ENCODE peak calls at places on chromosomes 13 and 19, in four cellular contexts. One of them, this sample, is unnamed.

GRCh38 chr13:59111711-59112110 is 1052.0 kb downstream of the DIAPH3 start:
- DNase-seq in Peyer's patch: no peak
- DNase-seq in lower leg skin: no peak
- DNase-seq in neural progenitor cell: no peak
- DNase-seq in this sample: no peak

GRCh38 chr13:106530907-106531520 is 4.4 kb downstream of the EFNB2 start:
- DNase-seq in neural progenitor cell: peak; percentile 55
- DNase-seq in Peyer's patch: no peak
- DNase-seq in lower leg skin: no peak
- DNase-seq in this sample: no peak

GRCh38 chr13:41130356-41130755 is 2.2 kb downstream of the KBTBD6 start:
- DNase-seq in lower leg skin: no peak
- DNase-seq in neural progenitor cell: no peak
- DNase-seq in Peyer's patch: no peak
- DNase-seq in this sample: no peak

GRCh38 chr13:41364043-41364442 is 53.0 kb downstream of the NAA16 start:
- DNase-seq in lower leg skin: no peak
- DNase-seq in Peyer's patch: no peak
- DNase-seq in neural progenitor cell: no peak
- DNase-seq in this sample: no peak

GRCh38 chr13:28865312-28865711 is 45.2 kb downstream of the MTUS2 start:
- DNase-seq in neural progenitor cell: no peak
- DNase-seq in Peyer's patch: no peak
- DNase-seq in lower leg skin: no peak
- DNase-seq in this sample: no peak

GRCh38 chr13:76798037-76798436 is 88.2 kb downstream of the KCTD12 start:
- DNase-seq in lower leg skin: no peak
- DNase-seq in neural progenitor cell: no peak
- DNase-seq in Peyer's patch: no peak
- DNase-seq in this sample: no peak

GRCh38 chr19:45779231-45780145 is 2.8 kb downstream of the DMPK start:
- DNase-seq in Peyer's patch: peak; percentile 98
- DNase-seq in lower leg skin: peak; percentile 97
- DNase-seq in neural progenitor cell: peak; percentile 96
- DNase-seq in this sample: peak; percentile 89

GRCh38 chr19:57759096-57759495 is 10.4 kb upstream of the ZNF586 start:
- DNase-seq in Peyer's patch: no peak
- DNase-seq in lower leg skin: no peak
- DNase-seq in neural progenitor cell: no peak
- DNase-seq in this sample: no peak

GRCh38 chr19:1355974-1356865 is 27.5 kb upstream of the NDUFS7 start:
- DNase-seq in neural progenitor cell: peak; percentile 27
- DNase-seq in lower leg skin: no peak
- DNase-seq in Peyer's patch: no peak
- DNase-seq in this sample: no peak

GRCh38 chr19:12726988-12727316 is 3.2 kb upstream of the TNPO2 start:
- DNase-seq in lower leg skin: no peak
- DNase-seq in neural progenitor cell: no peak
- DNase-seq in Peyer's patch: no peak
- DNase-seq in this sample: no peak

GRCh38 chr19:42121036-42121621 is 11.1 kb downstream of the POU2F2 start:
- DNase-seq in neural progenitor cell: no peak
- DNase-seq in lower leg skin: no peak
- DNase-seq in Peyer's patch: no peak
- DNase-seq in this sample: no peak

GRCh38 chr19:47581605-47582319 is 8.8 kb upstream of the ZNF541 start:
- DNase-seq in neural progenitor cell: no peak
- DNase-seq in lower leg skin: no peak
- DNase-seq in Peyer's patch: no peak
- DNase-seq in this sample: no peak

GRCh38 chr13:94822356-94822755 is 110.0 kb upstream of the SOX21 start:
- DNase-seq in Peyer's patch: no peak
- DNase-seq in neural progenitor cell: no peak
- DNase-seq in lower leg skin: no peak
- DNase-seq in this sample: no peak

GRCh38 chr13:35388456-35388855 is 88.0 kb downstream of the MAB21L1 start:
- DNase-seq in neural progenitor cell: no peak
- DNase-seq in Peyer's patch: no peak
- DNase-seq in lower leg skin: no peak
- DNase-seq in this sample: no peak

GRCh38 chr19:45766919-45767346 is 2.1 kb downstream of the SIX5 start:
- DNase-seq in neural progenitor cell: peak; percentile 56
- DNase-seq in lower leg skin: no peak
- DNase-seq in Peyer's patch: no peak
- DNase-seq in this sample: no peak

GRCh38 chr13:29905845-29906244 is 55.4 kb upstream of the UBL3 start:
- DNase-seq in lower leg skin: peak; percentile 83
- DNase-seq in neural progenitor cell: no peak
- DNase-seq in Peyer's patch: no peak
- DNase-seq in this sample: no peak

GRCh38 chr13:52954838-52955237 is 73.8 kb upstream of the OLFM4 start:
- DNase-seq in neural progenitor cell: no peak
- DNase-seq in lower leg skin: no peak
- DNase-seq in Peyer's patch: no peak
- DNase-seq in this sample: no peak

GRCh38 chr13:99500839-99501134 is 485 bp upstream of the TM9SF2 start:
- DNase-seq in Peyer's patch: no peak
- DNase-seq in neural progenitor cell: no peak
- DNase-seq in lower leg skin: no peak
- DNase-seq in this sample: no peak

GRCh38 chr13:31049083-31049482 is 112.6 kb downstream of the HSPH1 start:
- DNase-seq in neural progenitor cell: no peak
- DNase-seq in lower leg skin: no peak
- DNase-seq in Peyer's patch: no peak
- DNase-seq in this sample: peak; percentile 1

GRCh38 chr13:51122868-51123267 is 11.8 kb upstream of the C13orf42 start:
- DNase-seq in neural progenitor cell: no peak
- DNase-seq in lower leg skin: no peak
- DNase-seq in Peyer's patch: no peak
- DNase-seq in this sample: no peak

GRCh38 chr13:78680611-78681010 is 21.7 kb upstream of the OBI1 start:
- DNase-seq in Peyer's patch: no peak
- DNase-seq in neural progenitor cell: no peak
- DNase-seq in lower leg skin: no peak
- DNase-seq in this sample: no peak

GRCh38 chr19:7963566-7963965 is 20.1 kb upstream of the TIMM44 start:
- DNase-seq in neural progenitor cell: no peak
- DNase-seq in Peyer's patch: no peak
- DNase-seq in lower leg skin: no peak
- DNase-seq in this sample: no peak

GRCh38 chr19:3849787-3850186 is 19.1 kb downstream of the ZFR2 start:
- DNase-seq in neural progenitor cell: no peak
- DNase-seq in lower leg skin: no peak
- DNase-seq in Peyer's patch: no peak
- DNase-seq in this sample: no peak

GRCh38 chr13:59458908-59459579 is 704.7 kb downstream of the DIAPH3 start:
- DNase-seq in lower leg skin: no peak
- DNase-seq in neural progenitor cell: peak; percentile 17
- DNase-seq in Peyer's patch: no peak
- DNase-seq in this sample: no peak

GRCh38 chr19:4057913-4058695 is 8.6 kb downstream of the ZBTB7A start:
- DNase-seq in lower leg skin: peak; percentile 98
- DNase-seq in neural progenitor cell: no peak
- DNase-seq in Peyer's patch: peak; percentile 88
- DNase-seq in this sample: peak; percentile 95

GRCh38 chr19:6947745-6948144 is 60.4 kb downstream of the ADGRE1 start:
- DNase-seq in neural progenitor cell: no peak
- DNase-seq in Peyer's patch: no peak
- DNase-seq in lower leg skin: no peak
- DNase-seq in this sample: no peak

GRCh38 chr13:42925626-42926025 is 66.4 kb downstream of the EPSTI1 start:
- DNase-seq in lower leg skin: no peak
- DNase-seq in neural progenitor cell: no peak
- DNase-seq in Peyer's patch: no peak
- DNase-seq in this sample: no peak

GRCh38 chr13:105333416-105333815 is 1202.0 kb downstream of the EFNB2 start:
- DNase-seq in neural progenitor cell: no peak
- DNase-seq in Peyer's patch: no peak
- DNase-seq in lower leg skin: no peak
- DNase-seq in this sample: no peak

GRCh38 chr19:5623397-5624153 is 692 bp downstream of the SAFB start:
- DNase-seq in neural progenitor cell: peak; percentile 16
- DNase-seq in Peyer's patch: peak; percentile 54
- DNase-seq in lower leg skin: no peak
- DNase-seq in this sample: peak; percentile 70

GRCh38 chr13:32126298-32126697 is 94.7 kb downstream of the FRY start:
- DNase-seq in lower leg skin: no peak
- DNase-seq in Peyer's patch: no peak
- DNase-seq in neural progenitor cell: no peak
- DNase-seq in this sample: no peak

GRCh38 chr19:21856751-21857150 is 20.8 kb upstream of the ZNF43 start:
- DNase-seq in Peyer's patch: no peak
- DNase-seq in lower leg skin: no peak
- DNase-seq in neural progenitor cell: no peak
- DNase-seq in this sample: no peak

GRCh38 chr13:43546260-43546659 is 240.5 kb downstream of the ENOX1 start:
- DNase-seq in lower leg skin: no peak
- DNase-seq in neural progenitor cell: peak; percentile 5
- DNase-seq in Peyer's patch: no peak
- DNase-seq in this sample: no peak

GRCh38 chr13:107373551-107373950 is 805.6 kb upstream of the ARGLU1 start:
- DNase-seq in Peyer's patch: no peak
- DNase-seq in lower leg skin: no peak
- DNase-seq in neural progenitor cell: peak; percentile 56
- DNase-seq in this sample: no peak

GRCh38 chr13:93118081-93118615 is 108.5 kb upstream of the GPC6 start:
- DNase-seq in lower leg skin: no peak
- DNase-seq in Peyer's patch: no peak
- DNase-seq in neural progenitor cell: no peak
- DNase-seq in this sample: no peak

GRCh38 chr19:12666305-12667048 is at the start of the genes MAN2B1 and WDR83:
- DNase-seq in neural progenitor cell: peak; percentile 94
- DNase-seq in Peyer's patch: peak; percentile 90
- DNase-seq in lower leg skin: peak; percentile 93
- DNase-seq in this sample: peak; percentile 25

GRCh38 chr19:46213156-46213555 is 16.4 kb upstream of the IGFL1 start:
- DNase-seq in lower leg skin: no peak
- DNase-seq in Peyer's patch: no peak
- DNase-seq in neural progenitor cell: no peak
- DNase-seq in this sample: no peak

GRCh38 chr19:54403054-54403453 is 12.2 kb upstream of the TTYH1 start:
- DNase-seq in lower leg skin: no peak
- DNase-seq in Peyer's patch: no peak
- DNase-seq in neural progenitor cell: no peak
- DNase-seq in this sample: no peak

GRCh38 chr19:55646889-55647731 is 902 bp upstream of the CCDC106 start:
- DNase-seq in neural progenitor cell: peak; percentile 50
- DNase-seq in lower leg skin: no peak
- DNase-seq in Peyer's patch: no peak
- DNase-seq in this sample: no peak

GRCh38 chr13:96751089-96751488 is 243.2 kb downstream of the OXGR1 start:
- DNase-seq in Peyer's patch: no peak
- DNase-seq in neural progenitor cell: no peak
- DNase-seq in lower leg skin: no peak
- DNase-seq in this sample: no peak
- TF ChIP-seq CTCF in Peyer's patch: no peak
- TF ChIP-seq CTCF in neural progenitor cell: no peak
- TF ChIP-seq CTCF in lower leg skin: no peak
- TF ChIP-seq CTCF in this sample: no peak

DNA sequence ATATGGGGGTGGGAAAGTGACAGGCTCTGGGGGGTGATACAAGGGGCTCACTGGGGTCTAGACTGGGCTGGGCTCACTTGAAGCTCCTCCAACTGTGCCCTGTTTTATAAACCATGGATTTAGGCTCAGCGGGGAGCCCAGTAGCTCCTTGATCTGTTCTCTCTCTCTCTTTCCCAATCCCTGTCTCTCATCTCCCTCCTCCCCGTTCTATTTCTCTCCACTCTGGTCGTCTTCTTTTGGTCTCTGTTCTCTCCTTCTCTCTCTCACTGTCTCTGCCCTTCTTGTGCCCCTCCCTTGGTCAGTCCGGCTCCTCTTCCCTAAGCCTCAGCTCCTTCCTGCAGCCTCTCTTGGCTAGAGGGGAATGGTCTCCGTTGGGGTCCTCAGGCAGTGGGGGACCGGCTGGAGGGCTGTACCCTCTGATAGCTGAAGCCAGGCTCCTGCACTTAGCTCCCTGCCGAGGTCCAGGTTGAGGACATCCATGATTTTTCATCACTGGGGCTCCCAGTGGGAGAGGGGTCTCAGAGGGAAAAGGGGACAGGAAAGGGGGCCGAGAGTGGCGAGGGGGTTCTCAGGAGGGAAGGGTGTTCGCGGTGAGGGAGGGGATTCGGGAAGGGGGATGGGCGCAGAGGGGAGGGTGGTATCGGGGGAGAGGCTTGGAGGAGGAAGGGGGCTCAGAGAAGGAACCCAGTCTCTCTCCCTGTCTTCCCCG is 8.5 kb downstream of the UNC13A start:
- DNase-seq in lower leg skin: no peak
- DNase-seq in neural progenitor cell: peak; percentile 43
- DNase-seq in Peyer's patch: no peak
- DNase-seq in this sample: no peak
- H3K4me3 ChIP-seq in lower leg skin: no peak overlapping the region
- H3K4me3 ChIP-seq in neural progenitor cell: peak overlapping the region; percentile 47
- H3K4me3 ChIP-seq in Peyer's patch: peak overlapping the region; percentile 1
- H3K4me3 ChIP-seq in this sample: peak overlapping the region; percentile 58

DNA sequence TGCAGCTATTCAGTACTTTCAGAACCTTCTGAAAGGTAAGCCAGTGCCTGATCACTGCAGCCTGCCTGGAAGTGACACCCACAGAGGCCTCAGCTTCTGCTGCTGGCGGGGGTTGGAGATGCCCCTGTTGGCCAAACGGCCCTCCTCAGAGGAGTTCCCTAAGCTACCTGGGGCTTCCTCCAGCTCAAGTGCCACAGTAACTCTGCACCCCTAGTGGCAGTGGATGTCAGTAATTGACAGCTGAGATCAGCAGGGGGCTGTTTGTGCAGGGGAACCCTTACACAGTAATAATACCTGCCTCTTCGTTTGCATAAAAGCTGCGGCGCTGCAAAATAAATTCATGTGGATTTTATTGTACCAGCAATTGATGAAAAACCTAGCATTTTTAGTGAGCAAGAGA is 28.9 kb downstream of the TDRD12 start:
- DNase-seq in Peyer's patch: no peak
- DNase-seq in neural progenitor cell: peak; percentile 54
- DNase-seq in lower leg skin: no peak
- DNase-seq in this sample: no peak
- TF ChIP-seq CTCF in Peyer's patch: no peak
- TF ChIP-seq CTCF in neural progenitor cell: peak; percentile 38
- TF ChIP-seq CTCF in lower leg skin: no peak
- TF ChIP-seq CTCF in this sample: no peak

GRCh38 chr13:26977541-26977940 is 194.1 kb downstream of the USP12 start:
- DNase-seq in lower leg skin: no peak
- DNase-seq in neural progenitor cell: no peak
- DNase-seq in Peyer's patch: no peak
- DNase-seq in this sample: no peak
- H3K4me3 ChIP-seq in lower leg skin: no peak overlapping the region
- H3K4me3 ChIP-seq in neural progenitor cell: no peak overlapping the region
- H3K4me3 ChIP-seq in Peyer's patch: no peak overlapping the region
- H3K4me3 ChIP-seq in this sample: no peak overlapping the region

GRCh38 chr13:36769126-36769525 is 49.9 kb upstream of the RFXAP start:
- DNase-seq in neural progenitor cell: no peak
- DNase-seq in Peyer's patch: no peak
- DNase-seq in lower leg skin: no peak
- DNase-seq in this sample: no peak
- TF ChIP-seq CTCF in neural progenitor cell: no peak
- TF ChIP-seq CTCF in Peyer's patch: no peak
- TF ChIP-seq CTCF in lower leg skin: no peak
- TF ChIP-seq CTCF in this sample: no peak

This sample was measured in ascending aorta.